ENCODE peak calls at places on chromosome 17, in seven cellular contexts. P is lower lobe of right lung; F is neural progenitor cell; C is CD8-positive, alpha-beta T cell; O is astrocyte of the spinal cord; R is mucosa of descending colon; I is mesothelial cell of epicardium. B is an unnamed sample.

GRCh38 chr17:68290955-68291835 is at the start of the genes ARSG and SLC16A6:
- DNase-seq in F (peak; percentile 91), C (peak; percentile 81), I (peak; percentile 76), O (peak; percentile 55), P (peak; percentile 88), R (peak; percentile 90), B (peak; percentile 76)

GRCh38 chr17:74360993-74361612 is 565 bp downstream of the BTBD17 start:
- DNase-seq in C (no peak), R (no peak), I (no peak), P (no peak), O (peak; percentile 1), F (peak; percentile 92), B (peak; percentile 76)

GRCh38 chr17:78378225-78379133 is at the start of gene PGS1:
- DNase-seq in F (peak; percentile 84), C (peak; percentile 82), P (peak; percentile 91), O (peak; percentile 72), I (peak; percentile 81), R (peak; percentile 89), B (peak; percentile 85)

GRCh38 chr17:77358801-77359716 is 218.3 kb downstream of the SEC14L1 start:
- DNase-seq in P (no peak), C (no peak), R (no peak), I (peak; percentile 28), F (no peak), O (no peak), B (no peak)

GRCh38 chr17:57866319-57866718 is 16.5 kb upstream of the MRPS23 start:
- DNase-seq in O (no peak), C (no peak), P (no peak), I (no peak), R (no peak), F (no peak), B (no peak)

GRCh38 chr17:66580178-66580577 is 254.7 kb upstream of the CACNG5 start:
- DNase-seq in C (no peak), P (peak; percentile 58), R (no peak), I (no peak), O (peak; percentile 35), F (peak; percentile 67), B (no peak)

GRCh38 chr17:66365903-66366302 is 63.5 kb downstream of the PRKCA start:
- DNase-seq in P (no peak), C (no peak), O (no peak), I (no peak), F (no peak), R (no peak), B (no peak)

GRCh38 chr17:9887521-9887920 is 17.6 kb downstream of the RCVRN start:
- DNase-seq in F (no peak), I (no peak), O (no peak), R (no peak), P (no peak), C (no peak), B (no peak)

GRCh38 chr17:59901604-59902003 is 8.7 kb downstream of the RPS6KB1 start:
- DNase-seq in I (no peak), R (no peak), P (no peak), C (no peak), F (no peak), O (no peak), B (no peak)

GRCh38 chr17:78707016-78707415 is 75.1 kb downstream of the CYTH1 start:
- DNase-seq in P (no peak), R (no peak), I (no peak), C (no peak), O (peak; percentile 61), F (no peak), B (no peak)

GRCh38 chr17:28717578-28718316 is at the start of gene RAB34:
- DNase-seq in I (peak; percentile 89), C (peak; percentile 22), R (peak; percentile 79), F (peak; percentile 99), P (peak; percentile 86), O (peak; percentile 90), B (peak; percentile 83)

GRCh38 chr17:16442141-16442540 is 26.8 kb downstream of the TRPV2 start:
- DNase-seq in F (peak; percentile 23), R (no peak), I (no peak), O (peak; percentile 35), C (no peak), P (no peak), B (no peak)

GRCh38 chr17:1972429-1973160 is 52.5 kb downstream of the RTN4RL1 start:
- DNase-seq in R (no peak), I (no peak), O (no peak), C (no peak), F (no peak), P (peak; percentile 68), B (peak; percentile 49)

GRCh38 chr17:31738067-31738466 is 121.0 kb downstream of the COPRS start:
- DNase-seq in I (no peak), F (no peak), P (no peak), O (no peak), R (no peak), C (no peak), B (no peak)

GRCh38 chr17:48283390-48283789 is 146.6 kb downstream of the SKAP1 start:
- DNase-seq in C (no peak), R (no peak), F (no peak), O (no peak), P (no peak), I (no peak), B (no peak)

GRCh38 chr17:60463157-60463820 is 41.0 kb downstream of the CHCT1 start:
- DNase-seq in R (no peak), P (no peak), O (no peak), F (no peak), I (no peak), C (no peak), B (no peak)

GRCh38 chr17:72597354-72598087 is 476.7 kb downstream of the SOX9 start:
- DNase-seq in F (no peak), R (no peak), P (no peak), I (no peak), O (no peak), C (no peak), B (no peak)
- TF ChIP-seq CTCF in F (no peak), R (no peak), P (no peak), I (no peak), O (no peak), C (no peak), B (no peak)

GRCh38 chr17:27226611-27227234 is 67.2 kb upstream of the WSB1 start:
- DNase-seq in P (no peak), R (no peak), I (no peak), C (no peak), F (no peak), O (peak; percentile 64), B (no peak)

GRCh38 chr17:27222515-27222914 is 71.4 kb upstream of the WSB1 start:
- DNase-seq in I (no peak), C (no peak), O (no peak), F (no peak), R (no peak), P (no peak), B (no peak)

GRCh38 chr17:27218719-27219488 is 75.0 kb upstream of the WSB1 start:
- DNase-seq in O (no peak), F (no peak), P (no peak), C (no peak), R (no peak), I (no peak), B (no peak)

GRCh38 chr17:27224526-27225315 is 69.2 kb upstream of the WSB1 start:
- DNase-seq in I (no peak), O (no peak), P (no peak), F (no peak), R (no peak), C (no peak), B (no peak)
- TF ChIP-seq CTCF in I (no peak), O (no peak), P (no peak), F (no peak), R (no peak), C (no peak), B (no peak)

GRCh38 chr17:40562841-40563370 is 2.4 kb downstream of the CCR7 start:
- DNase-seq in R (no peak), P (no peak), I (no peak), C (peak; percentile 31), O (no peak), F (no peak), B (no peak)

GRCh38 chr17:40564195-40564882 is 933 bp downstream of the CCR7 start:
- DNase-seq in C (peak; percentile 62), I (no peak), F (no peak), O (no peak), R (no peak), P (no peak), B (no peak)

GRCh38 chr17:40561871-40562611 is 3.2 kb downstream of the CCR7 start:
- DNase-seq in R (no peak), P (no peak), O (no peak), I (peak; percentile 20), C (peak; percentile 66), F (no peak), B (no peak)

GRCh38 chr17:40564883-40565744 is at the start of gene CCR7:
- DNase-seq in I (no peak), R (peak; percentile 85), O (no peak), C (peak; percentile 91), P (no peak), F (no peak), B (no peak)

DNA sequence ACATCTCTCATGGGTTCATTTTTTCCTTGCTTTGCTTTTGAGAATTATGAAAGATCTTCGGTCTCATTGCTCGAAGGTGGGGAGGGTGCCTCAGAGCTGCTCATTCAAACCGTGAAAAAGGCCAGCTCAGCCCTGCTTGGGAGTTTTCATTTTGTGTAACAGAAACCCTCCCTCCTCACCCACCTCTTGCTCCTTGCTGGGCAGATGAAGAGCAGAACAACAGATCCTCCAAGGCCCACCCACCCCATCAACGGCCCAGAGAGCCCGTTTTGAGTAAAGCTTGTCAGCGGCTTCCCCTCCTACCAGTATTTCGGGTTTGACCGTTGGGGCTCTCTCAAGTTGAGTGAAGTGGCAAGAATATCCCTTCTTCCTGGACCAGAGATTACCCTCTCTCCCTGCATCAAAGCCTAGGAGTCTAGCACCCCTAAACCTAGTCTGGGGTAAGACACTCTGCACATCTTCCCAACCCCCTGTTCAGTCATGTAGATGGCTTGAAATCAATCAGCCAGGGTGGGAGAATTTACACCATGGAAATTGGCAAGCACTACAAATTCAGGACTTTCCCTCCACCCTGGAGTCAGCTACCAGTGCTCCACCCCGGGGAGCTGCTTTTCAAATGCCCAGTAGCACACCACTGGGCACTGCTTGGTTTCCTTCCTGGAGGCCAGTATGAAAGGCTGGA is 1.8 kb downstream of the CCR7 start:
- DNase-seq in F (no peak), I (no peak), C (peak; percentile 60), O (no peak), R (no peak), P (no peak), B (no peak)
- TF ChIP-seq CTCF in F (no peak), I (no peak), C (no peak), O (no peak), R (no peak), P (no peak), B (no peak)

DNA sequence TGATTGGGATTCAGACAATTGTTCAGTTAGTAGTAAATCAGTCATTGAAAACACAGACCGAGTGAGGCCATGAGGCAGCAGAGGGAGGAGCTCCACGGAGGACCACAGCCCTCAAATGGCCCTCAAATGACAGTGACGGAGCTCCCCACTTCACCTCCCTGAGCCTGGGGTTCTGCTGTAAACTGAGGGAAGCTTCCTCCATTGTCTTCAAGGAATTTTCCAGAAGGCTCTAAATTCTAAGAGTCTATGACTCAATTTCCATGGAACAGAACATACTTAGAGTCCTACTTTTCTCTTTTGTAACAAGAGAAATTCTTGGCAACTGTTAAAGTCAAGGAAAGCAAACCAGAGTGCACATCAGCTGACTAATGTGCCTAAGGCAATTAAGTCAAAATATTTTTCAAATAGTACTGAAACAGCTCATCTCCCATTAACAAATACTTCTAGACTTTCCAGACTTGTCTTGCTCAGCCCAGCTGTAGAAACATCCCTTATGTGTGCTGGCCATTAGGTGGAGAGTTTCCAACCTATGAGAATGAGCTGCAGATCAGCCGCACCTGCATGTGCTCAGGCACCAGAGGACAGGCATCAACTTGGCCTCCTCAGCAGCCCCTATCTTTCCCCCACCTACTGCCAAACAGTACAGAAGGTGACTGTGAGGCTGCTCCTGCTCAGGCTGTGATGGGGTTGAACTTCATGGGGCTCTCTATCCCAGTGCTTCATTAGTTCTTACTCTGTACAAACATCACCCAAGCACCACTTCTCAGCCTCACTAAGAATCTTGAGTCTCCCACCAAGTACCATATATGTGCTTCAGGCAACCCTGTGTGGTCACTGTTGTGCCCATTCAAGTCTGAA is 32.3 kb downstream of the TEX2 start:
- DNase-seq in P (no peak), O (peak; percentile 93), C (no peak), R (no peak), F (no peak), I (no peak), B (no peak)
- TF ChIP-seq CTCF in P (no peak), O (no peak), C (no peak), R (no peak), F (no peak), I (no peak), B (no peak)